ENCODE peak calls at places on chromosomes 7 and 10, in nine cellular contexts. One of them, this sample, is unnamed. For H3K9me3, the result is how much of the 10 kb centered on the place peaks cover.

GRCh38 chr10:27258838-27259532 is 18.4 kb upstream of the ACBD5 start:
- DNase-seq in colonic mucosa: no peak
- DNase-seq in stomach: peak
- DNase-seq in vagina: no peak
- DNase-seq in transverse colon: peak
- DNase-seq in effector memory CD4-positive, alpha-beta T cell: no peak
- DNase-seq in gastrocnemius medialis: no peak
- DNase-seq in cardiac muscle cell: peak
- DNase-seq in suprapubic skin: no peak
- DNase-seq in this sample: no peak

GRCh38 chr10:30747633-30748032 is 118.1 kb upstream of the LYZL2 start:
- DNase-seq in colonic mucosa: no peak
- DNase-seq in cardiac muscle cell: no peak
- DNase-seq in vagina: no peak
- DNase-seq in transverse colon: no peak
- DNase-seq in suprapubic skin: no peak
- DNase-seq in gastrocnemius medialis: no peak
- DNase-seq in stomach: no peak
- DNase-seq in effector memory CD4-positive, alpha-beta T cell: peak
- DNase-seq in this sample: no peak

GRCh38 chr7:141073173-141073640 is 657 bp upstream of the TMEM178B start:
- DNase-seq in effector memory CD4-positive, alpha-beta T cell: no peak
- DNase-seq in gastrocnemius medialis: peak
- DNase-seq in stomach: no peak
- DNase-seq in suprapubic skin: no peak
- DNase-seq in transverse colon: peak
- DNase-seq in cardiac muscle cell: peak
- DNase-seq in vagina: no peak
- DNase-seq in colonic mucosa: no peak
- DNase-seq in this sample: no peak

GRCh38 chr7:66050990-66051424 is 24.6 kb upstream of the ASL start:
- DNase-seq in cardiac muscle cell: peak
- DNase-seq in colonic mucosa: no peak
- DNase-seq in vagina: no peak
- DNase-seq in gastrocnemius medialis: no peak
- DNase-seq in effector memory CD4-positive, alpha-beta T cell: no peak
- DNase-seq in transverse colon: no peak
- DNase-seq in suprapubic skin: no peak
- DNase-seq in stomach: peak
- DNase-seq in this sample: no peak

GRCh38 chr10:33421789-33422188 is 87.3 kb upstream of the NRP1 start:
- DNase-seq in transverse colon: no peak
- DNase-seq in effector memory CD4-positive, alpha-beta T cell: no peak
- DNase-seq in stomach: no peak
- DNase-seq in cardiac muscle cell: no peak
- DNase-seq in suprapubic skin: no peak
- DNase-seq in colonic mucosa: no peak
- DNase-seq in gastrocnemius medialis: peak
- DNase-seq in vagina: no peak
- DNase-seq in this sample: no peak

GRCh38 chr7:113891828-113892227 is 27.0 kb downstream of the PPP1R3A start:
- DNase-seq in stomach: no peak
- DNase-seq in gastrocnemius medialis: no peak
- DNase-seq in vagina: no peak
- DNase-seq in colonic mucosa: no peak
- DNase-seq in cardiac muscle cell: no peak
- DNase-seq in transverse colon: no peak
- DNase-seq in suprapubic skin: no peak
- DNase-seq in effector memory CD4-positive, alpha-beta T cell: no peak
- DNase-seq in this sample: no peak

GRCh38 chr10:71342850-71343773 is 24.1 kb downstream of the SLC29A3 start:
- DNase-seq in transverse colon: peak
- DNase-seq in stomach: no peak
- DNase-seq in vagina: no peak
- DNase-seq in suprapubic skin: no peak
- DNase-seq in gastrocnemius medialis: peak
- DNase-seq in cardiac muscle cell: no peak
- DNase-seq in effector memory CD4-positive, alpha-beta T cell: no peak
- DNase-seq in colonic mucosa: peak
- DNase-seq in this sample: no peak

GRCh38 chr7:46257766-46258448 is 336.8 kb upstream of the IGFBP3 start:
- DNase-seq in suprapubic skin: no peak
- DNase-seq in transverse colon: no peak
- DNase-seq in stomach: no peak
- DNase-seq in colonic mucosa: no peak
- DNase-seq in effector memory CD4-positive, alpha-beta T cell: no peak
- DNase-seq in vagina: no peak
- DNase-seq in gastrocnemius medialis: no peak
- DNase-seq in cardiac muscle cell: no peak
- DNase-seq in this sample: no peak

GRCh38 chr7:64611717-64612116 is 48.8 kb upstream of the ZNF680 start:
- DNase-seq in stomach: no peak
- DNase-seq in vagina: no peak
- DNase-seq in gastrocnemius medialis: no peak
- DNase-seq in transverse colon: no peak
- DNase-seq in colonic mucosa: no peak
- DNase-seq in effector memory CD4-positive, alpha-beta T cell: no peak
- DNase-seq in cardiac muscle cell: no peak
- DNase-seq in suprapubic skin: no peak
- DNase-seq in this sample: no peak
- H3K9me3 ChIP-seq in stomach: under half
- H3K9me3 ChIP-seq in vagina: under half
- H3K9me3 ChIP-seq in gastrocnemius medialis: under half
- H3K9me3 ChIP-seq in transverse colon: under half
- H3K9me3 ChIP-seq in colonic mucosa: under half
- H3K9me3 ChIP-seq in effector memory CD4-positive, alpha-beta T cell: under half
- H3K9me3 ChIP-seq in cardiac muscle cell: under half
- H3K9me3 ChIP-seq in suprapubic skin: under half
- H3K9me3 ChIP-seq in this sample: under half

GRCh38 chr7:128731184-128731583 is 8.0 kb upstream of the CALU start:
- DNase-seq in gastrocnemius medialis: no peak
- DNase-seq in transverse colon: no peak
- DNase-seq in stomach: no peak
- DNase-seq in cardiac muscle cell: no peak
- DNase-seq in colonic mucosa: no peak
- DNase-seq in vagina: no peak
- DNase-seq in effector memory CD4-positive, alpha-beta T cell: no peak
- DNase-seq in suprapubic skin: no peak
- DNase-seq in this sample: no peak

GRCh38 chr7:128726673-128727072 is 12.5 kb upstream of the CALU start:
- DNase-seq in effector memory CD4-positive, alpha-beta T cell: no peak
- DNase-seq in vagina: no peak
- DNase-seq in gastrocnemius medialis: no peak
- DNase-seq in stomach: no peak
- DNase-seq in colonic mucosa: no peak
- DNase-seq in transverse colon: no peak
- DNase-seq in suprapubic skin: no peak
- DNase-seq in cardiac muscle cell: no peak
- DNase-seq in this sample: no peak

GRCh38 chr7:128728608-128729007 is 10.6 kb upstream of the CALU start:
- DNase-seq in suprapubic skin: no peak
- DNase-seq in stomach: no peak
- DNase-seq in cardiac muscle cell: no peak
- DNase-seq in colonic mucosa: no peak
- DNase-seq in transverse colon: no peak
- DNase-seq in effector memory CD4-positive, alpha-beta T cell: no peak
- DNase-seq in vagina: no peak
- DNase-seq in gastrocnemius medialis: no peak
- DNase-seq in this sample: no peak

GRCh38 chr7:128727239-128727638 is 11.9 kb upstream of the CALU start:
- DNase-seq in gastrocnemius medialis: no peak
- DNase-seq in vagina: no peak
- DNase-seq in effector memory CD4-positive, alpha-beta T cell: no peak
- DNase-seq in colonic mucosa: no peak
- DNase-seq in cardiac muscle cell: no peak
- DNase-seq in transverse colon: no peak
- DNase-seq in suprapubic skin: no peak
- DNase-seq in stomach: no peak
- DNase-seq in this sample: no peak

DNA sequence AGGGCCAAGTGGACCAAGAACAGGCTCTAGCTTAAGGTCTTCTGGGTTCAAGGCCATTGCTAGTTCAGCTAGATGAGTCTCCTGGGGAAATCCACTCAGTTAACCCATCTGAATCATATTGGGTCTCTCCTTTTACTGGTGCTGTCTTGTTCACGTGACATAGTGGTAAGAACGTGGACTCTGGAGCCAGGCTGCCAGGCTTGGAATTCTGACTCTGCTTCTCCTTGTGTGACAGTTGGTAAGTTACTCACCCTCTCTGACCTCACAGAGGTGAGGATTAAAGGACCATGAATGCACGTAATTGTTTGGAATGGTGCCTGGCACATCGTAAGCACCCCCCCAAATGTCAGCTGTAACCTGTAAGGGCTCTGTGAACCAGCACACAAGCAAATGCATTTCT is 9.7 kb upstream of the CALU start:
- DNase-seq in effector memory CD4-positive, alpha-beta T cell: no peak
- DNase-seq in gastrocnemius medialis: no peak
- DNase-seq in cardiac muscle cell: no peak
- DNase-seq in stomach: no peak
- DNase-seq in transverse colon: no peak
- DNase-seq in colonic mucosa: no peak
- DNase-seq in suprapubic skin: no peak
- DNase-seq in vagina: no peak
- DNase-seq in this sample: no peak
- H3K9me3 ChIP-seq in effector memory CD4-positive, alpha-beta T cell: under half
- H3K9me3 ChIP-seq in gastrocnemius medialis: under half
- H3K9me3 ChIP-seq in cardiac muscle cell: under half
- H3K9me3 ChIP-seq in stomach: under half
- H3K9me3 ChIP-seq in transverse colon: under half
- H3K9me3 ChIP-seq in colonic mucosa: under half
- H3K9me3 ChIP-seq in suprapubic skin: under half
- H3K9me3 ChIP-seq in vagina: under half
- H3K9me3 ChIP-seq in this sample: under half

GRCh38 chr7:101519324-101520017 is 109.6 kb downstream of the MYL10 start:
- DNase-seq in transverse colon: no peak
- DNase-seq in suprapubic skin: no peak
- DNase-seq in stomach: no peak
- DNase-seq in cardiac muscle cell: no peak
- DNase-seq in colonic mucosa: no peak
- DNase-seq in gastrocnemius medialis: no peak
- DNase-seq in effector memory CD4-positive, alpha-beta T cell: no peak
- DNase-seq in vagina: no peak
- DNase-seq in this sample: no peak

GRCh38 chr7:101517304-101517703 is 111.8 kb downstream of the MYL10 start:
- DNase-seq in stomach: no peak
- DNase-seq in gastrocnemius medialis: no peak
- DNase-seq in suprapubic skin: no peak
- DNase-seq in effector memory CD4-positive, alpha-beta T cell: no peak
- DNase-seq in vagina: no peak
- DNase-seq in colonic mucosa: no peak
- DNase-seq in transverse colon: no peak
- DNase-seq in cardiac muscle cell: no peak
- DNase-seq in this sample: no peak

GRCh38 chr7:101516849-101517248 is 112.2 kb downstream of the MYL10 start:
- DNase-seq in gastrocnemius medialis: no peak
- DNase-seq in effector memory CD4-positive, alpha-beta T cell: no peak
- DNase-seq in transverse colon: no peak
- DNase-seq in colonic mucosa: no peak
- DNase-seq in suprapubic skin: no peak
- DNase-seq in cardiac muscle cell: no peak
- DNase-seq in vagina: no peak
- DNase-seq in stomach: no peak
- DNase-seq in this sample: no peak

GRCh38 chr7:101521430-101521925 is 107.6 kb downstream of the MYL10 start:
- DNase-seq in suprapubic skin: no peak
- DNase-seq in colonic mucosa: no peak
- DNase-seq in effector memory CD4-positive, alpha-beta T cell: no peak
- DNase-seq in transverse colon: no peak
- DNase-seq in cardiac muscle cell: no peak
- DNase-seq in stomach: no peak
- DNase-seq in vagina: no peak
- DNase-seq in gastrocnemius medialis: no peak
- DNase-seq in this sample: no peak

GRCh38 chr7:101518348-101518747 is 110.7 kb downstream of the MYL10 start:
- DNase-seq in transverse colon: no peak
- DNase-seq in suprapubic skin: no peak
- DNase-seq in gastrocnemius medialis: no peak
- DNase-seq in vagina: no peak
- DNase-seq in stomach: no peak
- DNase-seq in colonic mucosa: no peak
- DNase-seq in effector memory CD4-positive, alpha-beta T cell: no peak
- DNase-seq in cardiac muscle cell: no peak
- DNase-seq in this sample: no peak
- H3K9me3 ChIP-seq in transverse colon: under half
- H3K9me3 ChIP-seq in suprapubic skin: under half
- H3K9me3 ChIP-seq in gastrocnemius medialis: under half
- H3K9me3 ChIP-seq in vagina: under half
- H3K9me3 ChIP-seq in stomach: under half
- H3K9me3 ChIP-seq in colonic mucosa: under half
- H3K9me3 ChIP-seq in effector memory CD4-positive, alpha-beta T cell: under half
- H3K9me3 ChIP-seq in cardiac muscle cell: under half
- H3K9me3 ChIP-seq in this sample: under half

GRCh38 chr10:96176985-96177384 is 46.9 kb downstream of the ZNF518A start:
- DNase-seq in suprapubic skin: no peak
- DNase-seq in effector memory CD4-positive, alpha-beta T cell: no peak
- DNase-seq in gastrocnemius medialis: no peak
- DNase-seq in stomach: no peak
- DNase-seq in vagina: no peak
- DNase-seq in transverse colon: no peak
- DNase-seq in cardiac muscle cell: no peak
- DNase-seq in colonic mucosa: no peak
- DNase-seq in this sample: no peak

GRCh38 chr10:96170212-96170611 is 40.1 kb downstream of the ZNF518A start:
- DNase-seq in cardiac muscle cell: no peak
- DNase-seq in gastrocnemius medialis: no peak
- DNase-seq in transverse colon: no peak
- DNase-seq in stomach: no peak
- DNase-seq in suprapubic skin: no peak
- DNase-seq in effector memory CD4-positive, alpha-beta T cell: no peak
- DNase-seq in vagina: no peak
- DNase-seq in colonic mucosa: no peak
- DNase-seq in this sample: no peak

GRCh38 chr10:96168546-96168945 is 38.4 kb downstream of the ZNF518A start:
- DNase-seq in colonic mucosa: no peak
- DNase-seq in stomach: no peak
- DNase-seq in gastrocnemius medialis: no peak
- DNase-seq in suprapubic skin: no peak
- DNase-seq in effector memory CD4-positive, alpha-beta T cell: no peak
- DNase-seq in vagina: no peak
- DNase-seq in transverse colon: no peak
- DNase-seq in cardiac muscle cell: no peak
- DNase-seq in this sample: no peak

GRCh38 chr10:96172666-96173065 is 42.6 kb downstream of the ZNF518A start:
- DNase-seq in transverse colon: no peak
- DNase-seq in suprapubic skin: no peak
- DNase-seq in stomach: no peak
- DNase-seq in gastrocnemius medialis: no peak
- DNase-seq in colonic mucosa: no peak
- DNase-seq in effector memory CD4-positive, alpha-beta T cell: no peak
- DNase-seq in cardiac muscle cell: no peak
- DNase-seq in vagina: no peak
- DNase-seq in this sample: no peak
- H3K9me3 ChIP-seq in transverse colon: under half
- H3K9me3 ChIP-seq in suprapubic skin: under half
- H3K9me3 ChIP-seq in stomach: under half
- H3K9me3 ChIP-seq in gastrocnemius medialis: under half
- H3K9me3 ChIP-seq in colonic mucosa: under half
- H3K9me3 ChIP-seq in effector memory CD4-positive, alpha-beta T cell: under half
- H3K9me3 ChIP-seq in cardiac muscle cell: under half
- H3K9me3 ChIP-seq in vagina: under half
- H3K9me3 ChIP-seq in this sample: under half